ENCODE peak calls at places on chromosomes 3 and 15, in four cellular contexts. U is heart right ventricle, G is H1, C is astrocyte. I is an unnamed sample.

GRCh38 chr3:57166660-57167059 is 1.5 kb upstream of the IL17RD start:
- DNase-seq in G (no peak), U (no peak), C (no peak), I (no peak)

GRCh38 chr3:62051506-62051905 is 321.8 kb downstream of the FEZF2 start:
- DNase-seq in C (no peak), G (no peak), U (no peak), I (no peak)

GRCh38 chr15:36363335-36363734 is 216.1 kb upstream of the CDIN1 start:
- DNase-seq in G (no peak), U (no peak), C (peak; percentile 84), I (no peak)

GRCh38 chr3:43699864-43700263 is 9.1 kb downstream of the ABHD5 start:
- DNase-seq in U (no peak), C (no peak), G (no peak), I (no peak)

GRCh38 chr15:67025719-67026118 is 39.7 kb upstream of the SMAD3 start:
- DNase-seq in C (peak; percentile 49), U (peak; percentile 40), G (no peak), I (no peak)

GRCh38 chr15:33098082-33099058 is 96.1 kb downstream of the FMN1 start:
- DNase-seq in G (no peak), C (peak; percentile 84), U (no peak), I (no peak)

GRCh38 chr3:79339846-79340245 is 428.0 kb downstream of the ROBO1 start:
- DNase-seq in U (no peak), G (no peak), C (no peak), I (no peak)

GRCh38 chr3:126124148-126124868 is 40.4 kb upstream of the SLC41A3 start:
- DNase-seq in U (peak; percentile 1), C (no peak), G (no peak), I (no peak)

GRCh38 chr15:84961114-84961452 is 20.6 kb upstream of the PDE8A start:
- DNase-seq in U (no peak), C (peak; percentile 89), G (no peak), I (no peak)

GRCh38 chr3:107938128-107938527 is 152.7 kb downstream of the CD47 start:
- DNase-seq in U (no peak), C (peak; percentile 17), G (no peak), I (no peak)

GRCh38 chr3:70040386-70040785 is 40.9 kb downstream of the SAMMSON start:
- DNase-seq in C (no peak), U (no peak), G (no peak), I (no peak)

GRCh38 chr3:42652251-42652610 is 1.3 kb upstream of the ZBTB47 start:
- DNase-seq in C (no peak), U (no peak), G (no peak), I (no peak)
- H3K4me3 ChIP-seq in C (no peak overlapping the region), U (no peak overlapping the region), G (no peak overlapping the region), I (peak overlapping the region; percentile 80)

GRCh38 chr15:56735589-56735988 is 2.3 kb upstream of the ZNF280D start:
- DNase-seq in U (no peak), G (no peak), C (no peak), I (no peak)

GRCh38 chr15:56736308-56736707 is 3.0 kb upstream of the ZNF280D start:
- DNase-seq in U (no peak), C (peak; percentile 70), G (no peak), I (no peak)

GRCh38 chr15:56737791-56738190 is 4.5 kb upstream of the ZNF280D start:
- DNase-seq in G (no peak), U (no peak), C (no peak), I (no peak)

GRCh38 chr15:56739474-56739873 is 6.2 kb upstream of the ZNF280D start:
- DNase-seq in C (no peak), U (no peak), G (no peak), I (no peak)

GRCh38 chr15:56736881-56737707 is 3.8 kb upstream of the ZNF280D start:
- DNase-seq in C (no peak), G (no peak), U (no peak), I (no peak)
- H3K27ac ChIP-seq in C (no peak overlapping the region), G (no peak overlapping the region), U (no peak overlapping the region), I (no peak overlapping the region)

DNA sequence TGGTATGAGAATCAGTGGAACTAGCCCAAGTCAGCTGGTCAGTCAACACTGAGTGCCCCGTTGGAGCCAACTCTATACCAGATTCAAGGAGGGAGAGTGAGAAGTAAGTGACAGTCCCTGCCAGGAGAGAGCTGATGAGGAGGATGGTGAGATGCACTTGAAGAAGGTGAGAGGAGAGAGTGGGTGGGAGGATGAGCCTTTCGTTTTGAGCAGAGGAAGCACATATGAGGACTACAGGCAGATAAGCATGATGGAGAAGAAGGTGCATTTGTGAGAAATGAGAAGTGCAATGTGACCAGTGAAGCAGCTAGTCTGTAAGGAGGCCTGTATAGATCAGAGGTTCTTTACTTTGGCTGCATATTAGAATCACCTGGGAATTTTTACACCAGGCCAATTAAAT is 40.4 kb downstream of the NME9 start:
- DNase-seq in C (no peak), G (no peak), U (no peak), I (no peak)
- H3K4me3 ChIP-seq in C (no peak overlapping the region), G (no peak overlapping the region), U (no peak overlapping the region), I (no peak overlapping the region)

DNA sequence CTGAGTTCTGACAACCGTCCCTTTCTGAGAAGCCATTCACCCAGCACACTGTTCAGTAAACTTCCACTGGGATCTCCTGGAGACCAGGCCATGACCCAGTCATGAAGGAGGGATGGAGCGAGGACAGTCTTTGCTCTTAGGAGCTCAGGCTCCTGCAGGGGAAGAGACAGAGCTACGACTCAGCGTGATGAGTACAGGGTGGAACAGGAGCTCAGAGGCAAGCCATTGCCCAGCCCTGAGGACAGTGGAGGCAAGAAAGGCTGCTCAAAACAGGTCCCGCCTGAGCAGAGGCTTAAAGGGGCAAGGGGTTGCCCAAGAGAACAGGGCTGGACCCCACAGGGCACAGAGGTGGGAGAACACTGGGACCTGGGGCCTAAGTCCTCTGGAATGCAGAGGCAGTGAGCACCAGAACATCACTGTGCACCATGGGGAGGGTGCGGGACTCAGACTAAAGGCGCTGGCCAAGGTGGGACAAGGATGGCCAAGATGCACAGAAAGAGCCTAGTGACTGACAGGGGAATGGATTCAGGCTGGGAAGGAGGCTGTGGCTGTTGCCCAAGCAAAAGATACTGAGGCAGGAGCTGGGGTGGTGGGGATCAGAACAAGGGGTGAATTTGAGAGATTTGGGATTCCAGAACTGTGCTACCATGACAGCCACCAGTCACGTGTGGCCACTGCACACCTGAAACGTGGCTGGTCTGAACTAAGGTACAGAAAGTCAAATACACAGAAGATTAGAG is 25.8 kb downstream of the TMEM43 start:
- DNase-seq in G (no peak), U (no peak), C (no peak), I (no peak)
- H3K27ac ChIP-seq in G (no peak overlapping the region), U (no peak overlapping the region), C (no peak overlapping the region), I (no peak overlapping the region)

I was measured in esophagus squamous epithelium.